ENCODE peak calls at places on chromosomes 16 and 17, in seven cellular contexts. One of them, this sample, is unnamed.

GRCh38 chr17:28392491-28392890 is 13.5 kb downstream of the SLC46A1 start:
- DNase-seq in K562: no peak
- DNase-seq in SK-N-SH: no peak
- DNase-seq in GM12878: no peak
- DNase-seq in HepG2: no peak
- DNase-seq in HCT116: no peak
- DNase-seq in H1: no peak
- DNase-seq in this sample: no peak

GRCh38 chr17:33015716-33016346 is 24.2 kb downstream of the SPACA3 start:
- DNase-seq in HepG2: no peak
- DNase-seq in GM12878: no peak
- DNase-seq in H1: no peak
- DNase-seq in SK-N-SH: no peak
- DNase-seq in K562: no peak
- DNase-seq in HCT116: no peak
- DNase-seq in this sample: no peak

GRCh38 chr17:2841606-2842005 is 45.4 kb downstream of the RAP1GAP2 start:
- DNase-seq in H1: no peak
- DNase-seq in GM12878: no peak
- DNase-seq in SK-N-SH: no peak
- DNase-seq in HCT116: no peak
- DNase-seq in HepG2: no peak
- DNase-seq in K562: no peak
- DNase-seq in this sample: no peak

GRCh38 chr16:51888021-51888420 is 658.9 kb downstream of the TOX3 start:
- DNase-seq in H1: no peak
- DNase-seq in HepG2: no peak
- DNase-seq in K562: no peak
- DNase-seq in GM12878: no peak
- DNase-seq in HCT116: no peak
- DNase-seq in SK-N-SH: no peak
- DNase-seq in this sample: no peak

GRCh38 chr17:41583137-41584127 is 3.3 kb downstream of the KRT14 start:
- DNase-seq in GM12878: no peak
- DNase-seq in SK-N-SH: no peak
- DNase-seq in H1: no peak
- DNase-seq in K562: peak
- DNase-seq in HepG2: no peak
- DNase-seq in HCT116: no peak
- DNase-seq in this sample: no peak

GRCh38 chr17:7207120-7208001 is 12.3 kb downstream of the DLG4 start:
- DNase-seq in K562: peak
- DNase-seq in HepG2: no peak
- DNase-seq in HCT116: no peak
- DNase-seq in SK-N-SH: no peak
- DNase-seq in GM12878: no peak
- DNase-seq in H1: no peak
- DNase-seq in this sample: no peak

GRCh38 chr17:48103379-48103715 is 2.1 kb upstream of the CBX1 start:
- DNase-seq in HCT116: no peak
- DNase-seq in GM12878: no peak
- DNase-seq in K562: no peak
- DNase-seq in H1: no peak
- DNase-seq in HepG2: no peak
- DNase-seq in SK-N-SH: no peak
- DNase-seq in this sample: no peak

GRCh38 chr17:79368521-79368920 is 242.3 kb downstream of the RBFOX3 start:
- DNase-seq in SK-N-SH: no peak
- DNase-seq in K562: no peak
- DNase-seq in HCT116: no peak
- DNase-seq in HepG2: no peak
- DNase-seq in GM12878: no peak
- DNase-seq in H1: no peak
- DNase-seq in this sample: no peak

GRCh38 chr16:4320571-4321137 is 4.8 kb downstream of the GLIS2 start:
- DNase-seq in SK-N-SH: no peak
- DNase-seq in H1: no peak
- DNase-seq in HepG2: no peak
- DNase-seq in HCT116: no peak
- DNase-seq in GM12878: no peak
- DNase-seq in K562: no peak
- DNase-seq in this sample: no peak

GRCh38 chr16:1913327-1914083 is 4.7 kb downstream of the HS3ST6 start:
- DNase-seq in K562: no peak
- DNase-seq in H1: no peak
- DNase-seq in HepG2: no peak
- DNase-seq in HCT116: no peak
- DNase-seq in GM12878: no peak
- DNase-seq in SK-N-SH: no peak
- DNase-seq in this sample: peak

GRCh38 chr17:8904686-8905085 is 37.2 kb upstream of the PIK3R6 start:
- DNase-seq in GM12878: no peak
- DNase-seq in HCT116: no peak
- DNase-seq in SK-N-SH: no peak
- DNase-seq in K562: no peak
- DNase-seq in HepG2: no peak
- DNase-seq in H1: no peak
- DNase-seq in this sample: no peak
- TF ChIP-seq JUND in GM12878: no peak
- TF ChIP-seq JUND in HCT116: no peak
- TF ChIP-seq JUND in SK-N-SH: no peak
- TF ChIP-seq JUND in K562: no peak
- TF ChIP-seq JUND in HepG2: no peak
- TF ChIP-seq JUND in H1: no peak
- TF ChIP-seq JUND in this sample: no peak

DNA sequence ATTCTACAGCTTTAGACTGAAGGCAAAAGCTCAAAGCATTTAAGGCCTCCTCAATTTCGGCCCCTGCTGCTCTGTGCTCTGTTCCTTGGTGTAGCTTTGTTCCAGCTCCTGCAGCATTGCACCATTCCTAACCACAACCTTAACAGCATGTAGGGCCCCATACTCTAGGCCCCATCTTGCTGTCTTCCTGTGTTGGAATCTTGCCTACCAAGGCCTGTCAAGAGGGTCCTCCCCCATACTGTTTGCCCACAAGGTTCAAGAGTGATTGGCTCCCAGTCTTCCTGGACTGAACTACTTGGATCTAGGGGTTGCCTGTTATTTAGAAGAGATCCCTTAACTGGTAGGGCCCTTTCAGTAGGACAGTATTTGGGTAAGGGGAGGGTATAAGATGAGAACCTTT is 26.8 kb downstream of the TRPV2 start:
- DNase-seq in K562: no peak
- DNase-seq in HCT116: no peak
- DNase-seq in SK-N-SH: no peak
- DNase-seq in GM12878: no peak
- DNase-seq in HepG2: no peak
- DNase-seq in H1: no peak
- DNase-seq in this sample: no peak
- TF ChIP-seq JUND in K562: no peak
- TF ChIP-seq JUND in HCT116: no peak
- TF ChIP-seq JUND in SK-N-SH: no peak
- TF ChIP-seq JUND in GM12878: no peak
- TF ChIP-seq JUND in HepG2: no peak
- TF ChIP-seq JUND in H1: no peak
- TF ChIP-seq JUND in this sample: no peak

DNA sequence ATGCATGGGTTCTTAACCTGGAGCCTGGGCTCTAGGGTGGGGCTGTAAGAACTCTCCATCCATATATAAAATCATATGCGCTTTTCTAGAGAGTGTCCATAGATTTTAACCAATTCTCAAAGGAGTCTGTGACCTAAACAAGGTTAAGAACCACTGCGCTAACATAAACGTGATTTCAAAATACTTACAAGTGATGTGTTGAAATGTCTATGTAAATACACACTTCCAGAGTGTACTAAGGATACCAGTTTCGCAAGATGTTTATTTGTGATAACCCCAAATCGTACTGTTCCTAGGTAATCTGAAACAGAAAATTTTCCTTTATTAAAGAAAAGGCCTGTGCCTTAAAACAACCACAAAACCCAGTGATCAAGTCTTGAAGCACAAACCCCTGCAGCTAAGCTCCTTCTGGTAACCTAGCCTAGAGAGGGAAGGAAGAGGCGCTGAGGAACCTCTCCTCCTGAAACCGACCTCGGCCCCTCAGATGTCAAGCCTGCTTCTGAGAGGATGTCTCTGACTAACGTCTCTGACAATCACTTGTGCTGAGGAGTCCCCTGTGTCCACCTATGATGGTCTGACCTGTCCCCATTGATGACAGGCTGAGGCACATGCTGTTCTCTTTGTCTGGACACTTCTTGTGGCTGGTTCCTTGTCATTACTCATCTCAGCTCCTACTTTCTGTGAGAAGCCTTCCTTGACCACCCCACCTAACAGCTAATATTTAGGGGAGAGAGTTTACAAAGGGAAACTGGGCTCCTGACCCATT is 32.2 kb downstream of the SNN start:
- DNase-seq in K562: no peak
- DNase-seq in HCT116: no peak
- DNase-seq in SK-N-SH: no peak
- DNase-seq in GM12878: no peak
- DNase-seq in H1: no peak
- DNase-seq in HepG2: peak
- DNase-seq in this sample: no peak
- TF ChIP-seq JUND in K562: no peak
- TF ChIP-seq JUND in HCT116: no peak
- TF ChIP-seq JUND in SK-N-SH: no peak
- TF ChIP-seq JUND in GM12878: no peak
- TF ChIP-seq JUND in H1: no peak
- TF ChIP-seq JUND in HepG2: no peak
- TF ChIP-seq JUND in this sample: no peak

DNA sequence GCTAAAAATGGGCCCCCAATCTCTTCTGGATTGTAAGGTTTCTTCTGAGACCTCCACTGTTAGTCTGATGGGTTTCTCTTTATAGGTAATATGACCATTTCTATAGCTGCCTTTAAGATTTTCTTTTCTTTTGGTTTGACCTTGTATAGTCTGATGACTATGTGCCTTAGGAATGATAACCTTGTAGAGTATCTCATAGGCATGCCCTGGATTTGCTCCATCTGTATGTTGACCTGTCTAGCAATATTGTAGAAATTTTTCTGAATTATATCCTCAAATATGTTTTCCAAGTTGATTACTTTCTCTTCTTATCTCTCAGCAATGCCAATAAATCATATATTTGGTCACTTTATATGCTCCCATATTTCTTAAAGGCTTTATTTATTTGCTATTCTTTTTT is 1403.8 kb upstream of the GOT2 start:
- DNase-seq in K562: no peak
- DNase-seq in HepG2: no peak
- DNase-seq in HCT116: no peak
- DNase-seq in SK-N-SH: no peak
- DNase-seq in H1: no peak
- DNase-seq in GM12878: no peak
- DNase-seq in this sample: no peak
- TF ChIP-seq JUND in K562: no peak
- TF ChIP-seq JUND in HepG2: no peak
- TF ChIP-seq JUND in HCT116: no peak
- TF ChIP-seq JUND in SK-N-SH: no peak
- TF ChIP-seq JUND in H1: no peak
- TF ChIP-seq JUND in GM12878: no peak
- TF ChIP-seq JUND in this sample: no peak